ENCODE peak calls at places on chromosomes 7 and 10, in five cellular contexts. H is spleen, T is heart left ventricle, E is tibial nerve, V is fibroblast of lung. C is an unnamed sample.
A peak's percentile ranks its signal among the peaks of the same experiment; 100 is the strongest.

GRCh38 chr10:119871881-119872609 is 598 bp downstream of the MCMBP start:
- DNase-seq in E (peak; percentile 25), T (peak; percentile 73), H (peak; percentile 93), V (peak; percentile 27), C (peak; percentile 36)

GRCh38 chr7:82506702-82507101 is 63.1 kb upstream of the CACNA2D1 start:
- DNase-seq in V (peak; percentile 75), E (no peak), T (no peak), H (no peak), C (peak; percentile 38)

GRCh38 chr7:881441-882234 is 5.3 kb downstream of the GET4 start:
- DNase-seq in T (peak; percentile 16), V (no peak), E (no peak), H (peak; percentile 14), C (no peak)

GRCh38 chr10:98254234-98254858 is 13.6 kb downstream of the LOXL4 start:
- DNase-seq in V (no peak), E (no peak), T (no peak), H (no peak), C (no peak)

GRCh38 chr10:119308556-119309422 is 101.4 kb downstream of the GRK5 start:
- DNase-seq in E (no peak), T (peak; percentile 48), H (no peak), V (no peak), C (no peak)

GRCh38 chr10:31700222-31700621 is 228.4 kb downstream of the ARHGAP12 start:
- DNase-seq in V (no peak), E (no peak), H (no peak), T (peak; percentile 71), C (no peak)

GRCh38 chr10:78600740-78601139 is 468.0 kb upstream of the ZMIZ1 start:
- DNase-seq in H (no peak), E (peak; percentile 14), V (peak; percentile 55), T (no peak), C (no peak)

GRCh38 chr10:100986952-100987684 is at the start of the genes MRPL43 and TWNK:
- DNase-seq in V (peak; percentile 67), T (peak; percentile 90), H (peak; percentile 95), E (peak; percentile 78), C (peak; percentile 84)

GRCh38 chr7:131897016-131897789 is 340.8 kb upstream of the PODXL start:
- DNase-seq in E (no peak), T (no peak), V (peak; percentile 96), H (no peak), C (no peak)

GRCh38 chr7:131898418-131898817 is 342.0 kb upstream of the PODXL start:
- DNase-seq in V (peak; percentile 84), E (no peak), H (no peak), T (no peak), C (no peak)

GRCh38 chr7:131896189-131896855 is 339.9 kb upstream of the PODXL start:
- DNase-seq in E (no peak), V (peak; percentile 23), H (no peak), T (no peak), C (no peak)

GRCh38 chr7:131899271-131900030 is 343.0 kb upstream of the PODXL start:
- DNase-seq in T (no peak), E (no peak), V (peak; percentile 57), H (no peak), C (no peak)

DNA sequence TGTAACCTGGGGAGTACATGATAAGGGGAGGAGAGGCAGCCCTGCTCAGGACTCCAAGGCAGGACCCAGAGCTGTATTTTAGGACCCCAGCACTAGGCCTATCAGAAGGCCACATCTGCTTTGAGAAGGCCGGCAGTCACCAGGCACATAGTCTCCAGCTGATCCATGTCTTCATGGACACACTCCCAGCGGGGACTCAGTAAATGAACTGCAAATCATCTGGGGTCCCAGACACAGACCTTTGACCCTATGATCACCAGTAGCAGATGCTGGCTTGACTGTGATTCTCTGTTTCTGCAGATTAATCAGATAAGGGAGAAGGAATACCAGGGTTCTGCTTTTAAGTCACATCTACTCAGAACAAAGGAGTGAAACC is 341.4 kb upstream of the PODXL start:
- DNase-seq in H (no peak), E (no peak), T (no peak), V (no peak), C (no peak)
- H3K4me1 ChIP-seq in H (no peaks in the 10 kb centered on the region), E (no peaks in the 10 kb centered on the region), T (no peaks in the 10 kb centered on the region), V (no peaks in the 10 kb centered on the region), C (peaks cover 8% of the 10 kb centered on the region)

DNA sequence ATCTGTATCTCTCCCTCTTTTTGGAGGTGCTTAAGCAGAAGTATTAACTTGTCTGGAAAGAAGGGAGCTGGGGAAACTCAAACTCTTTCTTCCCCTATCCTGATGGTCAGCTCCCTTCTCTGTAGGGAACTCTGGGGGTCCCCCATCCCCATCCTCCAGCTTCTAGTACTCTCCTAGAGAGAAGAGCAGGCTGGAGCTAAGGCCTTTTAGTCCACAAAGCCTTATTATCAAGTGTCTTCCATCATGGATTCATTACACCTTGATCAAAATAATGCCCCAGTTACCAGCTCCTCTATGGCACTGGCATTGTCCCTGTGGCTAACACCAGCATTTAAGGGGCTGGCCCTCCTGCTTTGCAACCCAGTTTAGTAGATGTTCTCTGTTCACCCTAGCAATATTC is 35.7 kb downstream of the CADPS2 start:
- DNase-seq in H (no peak), E (no peak), V (no peak), T (no peak), C (no peak)
- H3K4me1 ChIP-seq in H (no peaks in the 10 kb centered on the region), E (no peaks in the 10 kb centered on the region), V (no peaks in the 10 kb centered on the region), T (no peaks in the 10 kb centered on the region), C (no peaks in the 10 kb centered on the region)

GRCh38 chr10:1057106-1057657 is 997 bp downstream of the WDR37 start:
- DNase-seq in T (no peak), V (no peak), E (no peak), H (no peak), C (no peak)

GRCh38 chr10:1056326-1057105 is at the start of gene WDR37:
- DNase-seq in H (peak; percentile 97), T (peak; percentile 94), V (peak; percentile 90), E (peak; percentile 77), C (peak; percentile 87)

GRCh38 chr10:1058017-1058416 is 1.8 kb downstream of the WDR37 start:
- DNase-seq in T (no peak), V (no peak), H (no peak), E (no peak), C (no peak)

GRCh38 chr10:1050555-1050954 is 1.6 kb upstream of the IDI1 start:
- DNase-seq in T (no peak), E (no peak), H (no peak), V (no peak), C (no peak)

GRCh38 chr10:1054684-1055083 is 1.5 kb upstream of the WDR37 start:
- DNase-seq in T (no peak), H (no peak), V (no peak), E (no peak), C (no peak)
- H3K4me1 ChIP-seq in T (no peaks in the 10 kb centered on the region), H (peaks cover 72% of the 10 kb centered on the region), V (peaks cover 7% of the 10 kb centered on the region), E (peaks cover 79% of the 10 kb centered on the region), C (no peaks in the 10 kb centered on the region)

GRCh38 chr7:94249631-94250030 is 145.1 kb upstream of the COL1A2 start:
- DNase-seq in H (no peak), E (no peak), V (no peak), T (no peak), C (no peak)
- H3K4me1 ChIP-seq in H (no peaks in the 10 kb centered on the region), E (no peaks in the 10 kb centered on the region), V (no peaks in the 10 kb centered on the region), T (no peaks in the 10 kb centered on the region), C (no peaks in the 10 kb centered on the region)